ENCODE peak calls at places on chromosome 5, in six cellular contexts. M, J, O, A, L and P are unnamed samples.

GRCh38 chr5:52674815-52675545 is 112.7 kb upstream of the ITGA1 start:
- DNase-seq in J (no peak), M (peak), L (no peak), O (no peak), A (no peak), P (no peak)

GRCh38 chr5:131640043-131640856 is 5.2 kb upstream of the RAPGEF6 start:
- DNase-seq in A (no peak), L (no peak), J (no peak), O (no peak), M (no peak), P (no peak)

GRCh38 chr5:132540764-132541163 is 2.6 kb downstream of the IL5 start:
- DNase-seq in J (no peak), O (no peak), M (no peak), A (no peak), L (no peak), P (no peak)

GRCh38 chr5:81355291-81356251 is 38.4 kb downstream of the ACOT12 start:
- DNase-seq in A (no peak), M (no peak), L (no peak), O (no peak), J (no peak), P (no peak)

GRCh38 chr5:135007749-135008363 is 26.2 kb downstream of the PITX1 start:
- DNase-seq in M (no peak), J (no peak), A (no peak), L (no peak), O (no peak), P (no peak)

GRCh38 chr5:135569755-135570452 is 8.9 kb downstream of the CXCL14 start:
- DNase-seq in L (peak), A (no peak), O (no peak), J (no peak), M (peak), P (peak)

GRCh38 chr5:68265822-68266395 is 50.4 kb downstream of the PIK3R1 start:
- DNase-seq in O (no peak), A (no peak), J (no peak), L (no peak), M (peak), P (peak)

GRCh38 chr5:169950333-169950732 is 30.0 kb downstream of the INSYN2B start:
- DNase-seq in M (no peak), J (no peak), O (no peak), L (no peak), A (no peak), P (no peak)

GRCh38 chr5:163718256-163718655 is 212.8 kb downstream of the MAT2B start:
- DNase-seq in J (no peak), O (no peak), A (no peak), M (no peak), L (no peak), P (no peak)

GRCh38 chr5:83256091-83256775 is 178.9 kb downstream of the XRCC4 start:
- DNase-seq in L (no peak), J (no peak), O (no peak), M (peak), A (no peak), P (no peak)

GRCh38 chr5:150284311-150284710 is 5.3 kb downstream of the CAMK2A start:
- DNase-seq in L (no peak), M (no peak), O (no peak), A (no peak), J (no peak), P (peak)

GRCh38 chr5:126031989-126032716 is 391.1 kb upstream of the GRAMD2B start:
- DNase-seq in O (peak), A (no peak), M (peak), L (no peak), J (peak), P (peak)

GRCh38 chr5:40652441-40653220 is 27.1 kb upstream of the PTGER4 start:
- DNase-seq in O (no peak), L (peak), M (no peak), A (no peak), J (no peak), P (no peak)

GRCh38 chr5:119063579-119064379 is 7.1 kb upstream of the DMXL1 start:
- DNase-seq in M (peak), L (no peak), A (peak), J (no peak), O (no peak), P (no peak)

GRCh38 chr5:179180061-179180460 is 119.9 kb downstream of the ZNF354C start:
- DNase-seq in J (no peak), L (no peak), A (no peak), M (no peak), O (peak), P (no peak)

GRCh38 chr5:87413116-87413645 is 451 bp upstream of the CCNH start:
- DNase-seq in A (no peak), J (no peak), O (no peak), L (no peak), M (no peak), P (no peak)

GRCh38 chr5:137439645-137440044 is 59.5 kb downstream of the SPOCK1 start:
- DNase-seq in L (no peak), J (no peak), O (no peak), M (no peak), A (no peak), P (no peak)

GRCh38 chr5:108654042-108654441 is 93.7 kb upstream of the FER start:
- DNase-seq in A (no peak), M (peak), J (no peak), O (no peak), L (no peak), P (no peak)

GRCh38 chr5:98993512-98993911 is 64.7 kb upstream of the CHD1 start:
- DNase-seq in O (no peak), A (no peak), J (no peak), L (no peak), M (no peak), P (no peak)

GRCh38 chr5:151686673-151687378 is at the start of gene SPARC:
- DNase-seq in L (peak), M (peak), J (peak), A (peak), O (peak), P (peak)

GRCh38 chr5:175902013-175902412 is 30.6 kb downstream of the CPLX2 start:
- DNase-seq in M (no peak), L (no peak), J (no peak), O (no peak), A (no peak), P (no peak)

GRCh38 chr5:142798099-142798768 is 28.1 kb downstream of the ARHGAP26 start:
- DNase-seq in O (no peak), L (no peak), M (no peak), J (no peak), A (no peak), P (no peak)

GRCh38 chr5:133966090-133966489 is 2.3 kb downstream of the C5orf15 start:
- DNase-seq in A (no peak), J (no peak), L (no peak), M (no peak), O (no peak), P (no peak)

GRCh38 chr5:133967715-133968056 is 739 bp downstream of the C5orf15 start:
- DNase-seq in M (peak), L (peak), J (peak), O (no peak), A (no peak), P (no peak)

GRCh38 chr5:133969654-133970324 is 1.4 kb upstream of the C5orf15 start:
- DNase-seq in M (peak), O (no peak), L (no peak), J (no peak), A (no peak), P (no peak)

GRCh38 chr5:133968057-133968993 is at the start of gene C5orf15:
- DNase-seq in O (peak), A (peak), L (peak), M (peak), J (peak), P (peak)

DNA sequence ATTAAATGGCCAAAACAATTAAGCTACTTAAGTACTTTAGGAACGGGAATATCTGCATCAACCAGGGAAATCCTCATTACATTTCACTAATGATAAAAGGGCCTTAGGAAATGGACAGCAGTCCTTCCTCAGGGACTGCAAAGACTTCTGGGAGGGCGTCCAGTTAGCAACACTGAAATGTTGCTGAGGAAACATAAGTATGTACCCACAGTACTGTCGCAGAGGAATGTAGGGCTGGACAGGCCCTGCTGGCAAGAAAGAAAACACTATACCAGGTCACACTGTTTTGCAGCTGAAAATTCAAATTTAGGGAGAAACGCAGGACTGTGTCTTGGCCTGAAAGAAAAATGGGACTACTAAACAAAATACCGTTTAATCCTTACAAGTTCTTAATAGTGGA is 1.3 kb downstream of the C5orf15 start:
- DNase-seq in L (no peak), M (peak), J (no peak), A (no peak), O (no peak), P (no peak)
- H3K4me3 ChIP-seq in L (no peak), M (peak), J (peak), A (peak), O (peak), P (no peak)

GRCh38 chr5:19987594-19988345 is at the start of gene CDH18:
- DNase-seq in A (no peak), L (no peak), M (peak), O (peak), J (peak), P (peak)
- H3K4me3 ChIP-seq in A (peak), L (no peak), M (peak), O (no peak), J (peak), P (peak)

GRCh38 chr5:65126670-65127069 is 355.1 kb downstream of the ADAMTS6 start:
- DNase-seq in O (no peak), J (no peak), L (no peak), M (peak), A (no peak), P (no peak)
- H3K4me3 ChIP-seq in O (peak), J (no peak), L (no peak), M (no peak), A (no peak), P (no peak)

GRCh38 chr5:2749514-2750025 is 1.9 kb downstream of the IRX2 start:
- DNase-seq in M (no peak), O (no peak), L (no peak), J (no peak), A (no peak), P (no peak)
- H3K4me3 ChIP-seq in M (peak), O (no peak), L (no peak), J (no peak), A (no peak), P (no peak)

DNA sequence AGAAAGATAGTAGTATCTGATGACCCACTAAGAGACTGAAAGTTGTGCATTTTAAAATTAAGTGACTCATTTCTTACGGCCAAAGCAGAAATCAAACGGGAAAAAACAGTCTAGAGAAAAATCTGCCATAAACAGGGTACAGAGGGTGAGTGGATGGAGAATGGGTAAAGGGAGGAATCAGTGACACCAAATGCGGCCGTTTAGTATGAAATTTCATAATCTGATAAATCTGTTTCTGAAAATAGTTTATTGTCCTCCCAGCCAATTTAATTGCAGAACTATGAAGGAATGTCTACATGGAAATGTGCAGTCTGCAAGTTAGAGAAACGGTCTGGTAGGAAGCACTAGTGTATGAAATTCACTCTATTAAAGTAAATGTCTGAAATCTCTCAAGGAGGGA is 39.5 kb downstream of the ADAMTS12 start:
- DNase-seq in J (no peak), M (peak), O (no peak), A (no peak), L (no peak), P (no peak)
- H3K4me3 ChIP-seq in J (peak), M (no peak), O (peak), A (no peak), L (no peak), P (no peak)

DNA sequence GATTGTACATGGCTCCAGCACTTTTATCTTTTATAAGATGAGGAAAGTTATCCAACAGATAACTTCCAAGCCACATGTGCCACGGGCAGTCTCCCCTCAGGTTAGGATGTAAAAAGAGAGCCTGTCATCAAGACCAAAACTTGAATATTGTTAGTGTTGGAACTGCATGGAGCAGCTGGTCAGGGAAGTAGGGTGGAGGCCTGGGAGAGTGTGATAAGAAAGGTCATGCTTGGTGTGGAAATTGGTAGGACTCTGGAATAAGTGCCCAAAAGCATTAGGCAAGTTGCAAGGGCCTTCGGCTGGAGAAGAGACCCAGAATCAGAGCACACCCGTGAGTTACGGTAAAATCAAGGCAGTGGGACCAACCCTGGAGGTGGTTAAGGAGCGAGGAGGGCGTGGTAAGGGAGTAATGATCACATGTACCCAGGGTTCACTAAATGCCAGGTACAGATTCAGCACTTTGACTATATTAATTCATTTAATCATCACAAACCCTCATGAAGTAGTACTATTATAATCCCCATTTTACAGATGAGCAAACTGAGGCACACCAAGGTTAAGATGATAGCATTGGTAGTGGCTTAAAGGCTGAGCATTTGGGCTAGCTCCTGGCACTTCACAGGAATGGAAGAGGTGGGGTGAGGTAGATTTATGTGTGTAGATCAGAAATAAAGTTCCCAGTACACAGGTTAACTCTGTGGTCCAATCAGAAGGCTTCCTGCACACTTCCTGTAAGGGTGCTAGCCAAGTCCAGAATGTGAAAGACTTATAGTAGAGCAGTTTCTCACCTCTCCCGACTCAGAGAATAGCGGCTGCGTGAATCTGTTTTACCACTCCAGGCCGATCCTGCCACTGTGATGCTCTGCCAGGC is 96.5 kb upstream of the ZNF608 start:
- DNase-seq in O (no peak), L (no peak), A (no peak), J (no peak), M (peak), P (no peak)
- H3K4me3 ChIP-seq in O (no peak), L (no peak), A (no peak), J (no peak), M (no peak), P (no peak)

GRCh38 chr5:172504736-172505402 is 50.5 kb upstream of the SH3PXD2B start:
- DNase-seq in J (peak), O (peak), A (no peak), L (peak), M (peak), P (peak)

GRCh38 chr5:172508471-172509404 is 54.4 kb upstream of the SH3PXD2B start:
- DNase-seq in L (peak), J (no peak), A (no peak), M (no peak), O (no peak), P (peak)

GRCh38 chr5:172505840-172506638 is 51.7 kb upstream of the SH3PXD2B start:
- DNase-seq in J (no peak), A (no peak), L (peak), M (no peak), O (no peak), P (peak)

GRCh38 chr5:172505403-172505759 is 51.1 kb upstream of the SH3PXD2B start:
- DNase-seq in A (no peak), J (no peak), L (peak), O (no peak), M (no peak), P (peak)

DNA sequence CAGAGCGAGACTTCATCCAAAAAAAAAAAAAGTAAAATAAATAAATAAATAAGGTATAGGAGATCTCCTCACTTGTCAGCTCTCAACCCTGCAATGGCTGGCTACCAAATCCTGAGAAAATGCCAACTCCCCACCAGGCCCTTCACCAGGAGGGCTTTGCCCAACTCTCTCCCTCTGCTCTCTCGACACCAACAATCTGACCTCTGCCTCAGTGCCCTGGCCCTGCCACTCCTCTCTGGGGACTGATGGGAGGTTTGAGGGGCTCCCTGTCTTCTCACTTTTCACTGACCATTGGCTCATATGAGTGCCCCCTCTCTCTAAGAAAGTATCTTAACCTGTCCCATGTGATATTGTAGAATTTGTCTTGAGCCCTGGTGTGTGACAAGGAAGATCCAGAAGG is 52.6 kb upstream of the SH3PXD2B start:
- DNase-seq in J (no peak), O (no peak), L (no peak), A (no peak), M (no peak), P (peak)
- H3K4me3 ChIP-seq in J (no peak), O (no peak), L (no peak), A (no peak), M (no peak), P (no peak)

DNA sequence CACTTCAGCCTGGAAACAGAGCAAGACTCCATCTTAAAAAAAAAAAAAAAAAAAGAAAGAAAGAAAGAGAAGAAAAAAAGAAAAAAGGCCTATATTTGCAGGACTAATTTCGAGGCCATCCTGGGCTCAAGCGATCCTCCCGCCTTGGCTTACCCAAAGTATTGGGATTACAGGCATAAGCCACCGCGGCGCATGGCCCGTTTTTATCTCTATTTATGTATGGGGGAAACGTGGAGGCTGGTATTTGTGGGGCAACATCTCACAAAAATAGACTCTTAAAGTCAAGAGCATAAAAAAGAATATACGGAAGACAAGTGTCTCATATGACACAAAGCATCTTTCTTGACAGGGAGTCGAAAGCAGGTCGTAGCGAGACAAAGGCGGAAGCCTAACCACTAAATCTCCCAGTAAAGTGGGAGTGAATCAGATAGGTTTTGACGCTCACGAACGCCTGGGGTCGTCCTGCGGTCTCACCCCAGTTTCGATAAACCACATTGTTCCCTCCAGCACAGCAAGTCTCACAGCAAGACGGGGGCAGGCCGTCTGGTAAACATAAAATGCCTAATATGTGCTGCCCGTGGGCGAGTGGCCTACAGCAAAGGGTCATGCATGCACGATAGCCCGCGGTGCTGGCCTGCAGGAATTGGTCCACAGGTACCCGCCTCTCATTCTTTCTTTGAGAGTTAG is 1.8 kb upstream of the TRIM41 start:
- DNase-seq in M (no peak), L (peak), O (no peak), J (no peak), A (no peak), P (no peak)
- H3K4me3 ChIP-seq in M (peak), L (no peak), O (peak), J (no peak), A (peak), P (peak)

DNA sequence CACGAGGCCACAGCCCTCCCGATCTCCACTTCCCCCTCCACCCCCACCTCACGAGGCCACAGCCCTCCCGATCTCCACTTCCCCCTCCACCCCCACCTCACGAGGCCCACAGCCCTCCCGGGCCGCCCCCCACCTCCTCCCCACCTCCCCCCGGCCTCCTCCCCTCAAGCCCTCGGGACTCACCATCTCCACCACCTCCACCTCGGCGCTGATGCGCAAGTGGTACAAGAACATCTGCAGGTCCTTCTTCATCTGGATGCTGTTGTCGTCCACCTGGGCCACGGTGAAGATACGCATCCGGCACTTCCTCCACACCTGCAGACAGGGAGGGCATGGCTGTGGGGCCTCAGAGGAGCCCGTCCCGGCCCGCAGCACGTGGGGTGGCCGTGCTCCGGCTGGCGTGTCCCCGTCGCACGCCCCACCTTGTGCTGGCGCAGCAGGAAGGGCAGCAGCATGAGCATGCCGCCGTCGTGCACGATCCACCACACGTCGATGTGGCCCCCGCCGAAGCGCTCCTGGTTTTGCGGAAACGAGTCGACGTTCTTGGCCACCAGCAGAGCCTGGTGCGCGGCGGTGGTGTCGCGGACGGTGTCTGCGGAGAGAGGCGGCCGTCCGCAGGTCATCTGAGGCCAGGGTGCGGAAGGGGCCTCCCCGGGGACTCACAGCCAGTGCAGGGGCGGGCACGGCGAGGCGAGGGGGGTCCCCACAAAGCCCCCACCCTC is 48.0 kb downstream of the SLC12A7 start:
- DNase-seq in O (peak), A (no peak), M (no peak), L (no peak), J (no peak), P (no peak)
- H3K4me3 ChIP-seq in O (no peak), A (no peak), M (no peak), L (no peak), J (no peak), P (no peak)

GRCh38 chr5:11857391-11857790 is 46.9 kb downstream of the CTNND2 start:
- DNase-seq in A (no peak), J (no peak), M (no peak), L (no peak), O (no peak), P (no peak)
- H3K4me3 ChIP-seq in A (no peak), J (no peak), M (no peak), L (no peak), O (no peak), P (no peak)